ENCODE peak calls at places on chromosome 19, in five cellular contexts. A is hypothalamus, X is T follicular helper cell, C is cardiac muscle cell, B is D341Med. F is an unnamed sample.

GRCh38 chr19:57263244-57263643 is 17.0 kb upstream of the ZNF460 start:
- DNase-seq in A (no peak), X (no peak), C (no peak), B (no peak), F (no peak)

GRCh38 chr19:29926031-29926430 is 16.0 kb upstream of the URI1 start:
- DNase-seq in A (no peak), X (no peak), C (no peak), B (no peak), F (no peak)

GRCh38 chr19:38139122-38139521 is 84.9 kb downstream of the DPF1 start:
- DNase-seq in A (no peak), X (no peak), C (no peak), B (no peak), F (no peak)

GRCh38 chr19:4233282-4233853 is 4.0 kb downstream of the EBI3 start:
- DNase-seq in A (peak), X (peak), C (peak), B (peak), F (peak)

GRCh38 chr19:19488041-19488874 is 27.1 kb downstream of the TSSK6 start:
- DNase-seq in A (no peak), X (no peak), C (peak), B (no peak), F (no peak)

GRCh38 chr19:6632002-6632621 is 37.8 kb downstream of the TNFSF14 start:
- DNase-seq in A (peak), X (peak), C (peak), B (peak), F (peak)

GRCh38 chr19:52086481-52086880 is 9.1 kb downstream of the ZNF841 start:
- DNase-seq in A (no peak), X (no peak), C (peak), B (no peak), F (no peak)

GRCh38 chr19:44731622-44732021 is 16.9 kb upstream of the BCL3 start:
- DNase-seq in A (no peak), X (no peak), C (no peak), B (no peak), F (no peak)

GRCh38 chr19:6241056-6241455 is 38.7 kb downstream of the MLLT1 start:
- DNase-seq in A (no peak), X (no peak), C (no peak), B (no peak), F (no peak)

GRCh38 chr19:43524922-43525835 is 1.8 kb downstream of the ETHE1 start:
- DNase-seq in A (no peak), X (no peak), C (peak), B (no peak), F (peak)

GRCh38 chr19:47032171-47032811 is 12.7 kb downstream of the NPAS1 start:
- DNase-seq in A (peak), X (peak), C (peak), B (peak), F (no peak)

GRCh38 chr19:10270180-10270615 is 722 bp upstream of the ICAM1 start:
- DNase-seq in A (peak), X (no peak), C (peak), B (no peak), F (no peak)

GRCh38 chr19:3949997-3950859 is 17.4 kb downstream of the NMRK2 start:
- DNase-seq in A (no peak), X (no peak), C (no peak), B (no peak), F (no peak)

GRCh38 chr19:44704982-44705381 is 6.0 kb downstream of the CEACAM16 start:
- DNase-seq in A (no peak), X (no peak), C (no peak), B (no peak), F (no peak)

GRCh38 chr19:5148794-5149190 is 179.9 kb downstream of the KDM4B start:
- DNase-seq in A (no peak), X (no peak), C (no peak), B (no peak), F (no peak)

GRCh38 chr19:39390460-39390758 is 497 bp downstream of the PAF1 start:
- DNase-seq in A (no peak), X (peak), C (no peak), B (no peak), F (no peak)

GRCh38 chr19:16073481-16073880 is 2.8 kb upstream of the TPM4 start:
- DNase-seq in A (no peak), X (no peak), C (no peak), B (no peak), F (no peak)

GRCh38 chr19:10419646-10420443 is 493 bp upstream of the PDE4A start:
- DNase-seq in A (no peak), X (no peak), C (peak), B (peak), F (peak)

GRCh38 chr19:34962945-34963530 is 991 bp downstream of the ZNF792 start:
- DNase-seq in A (no peak), X (no peak), C (no peak), B (peak), F (no peak)

GRCh38 chr19:6076675-6077463 is 33.4 kb downstream of the RFX2 start:
- DNase-seq in A (no peak), X (no peak), C (peak), B (no peak), F (no peak)